ENCODE peak calls at places on chromosomes 11 and 22, in four cellular contexts. Z is cardiac muscle cell, A is nephron progenitor cell, P is A549. H is an unnamed sample.
A peak's percentile ranks its signal among the peaks of the same experiment; 100 is the strongest.

GRCh38 chr11:57597971-57598830 is 716 bp downstream of the SERPING1 start:
- DNase-seq in Z (peak; percentile 88), A (peak; percentile 91), P (no peak), H (no peak)

GRCh38 chr11:47946682-47947575 is 33.4 kb upstream of the PTPRJ start:
- DNase-seq in A (no peak), Z (peak; percentile 97), P (peak; percentile 95), H (no peak)

GRCh38 chr22:49473286-49473685 is 354.4 kb downstream of the BRD1 start:
- DNase-seq in A (no peak), Z (no peak), P (no peak), H (no peak)

GRCh38 chr11:65118097-65118837 is 766 bp upstream of the ZNHIT2 start:
- DNase-seq in P (no peak), Z (no peak), A (no peak), H (no peak)

GRCh38 chr11:130103296-130103814 is 33.7 kb downstream of the APLP2 start:
- DNase-seq in P (no peak), A (no peak), Z (peak; percentile 92), H (no peak)

GRCh38 chr11:116946414-116946813 is 109.0 kb upstream of the APOA1 start:
- DNase-seq in A (no peak), P (peak; percentile 6), Z (peak; percentile 17), H (no peak)

GRCh38 chr11:43579171-43579918 is 101.2 kb upstream of the HSD17B12 start:
- DNase-seq in A (peak; percentile 71), P (peak; percentile 67), Z (peak; percentile 41), H (peak; percentile 77)

GRCh38 chr11:69372589-69373250 is 78.8 kb downstream of the MYEOV start:
- DNase-seq in A (no peak), P (no peak), Z (no peak), H (no peak)

GRCh38 chr11:128965485-128965884 is 22.8 kb upstream of the TP53AIP1 start:
- DNase-seq in A (no peak), Z (peak; percentile 11), P (no peak), H (peak; percentile 59)

GRCh38 chr11:65907878-65908277 is 7.7 kb upstream of the FOSL1 start:
- DNase-seq in Z (no peak), A (no peak), P (no peak), H (no peak)

GRCh38 chr11:122696662-122697061 is 41.1 kb downstream of the UBASH3B start:
- DNase-seq in P (no peak), Z (no peak), A (no peak), H (peak; percentile 80)

GRCh38 chr11:75428301-75428724 is 4.7 kb downstream of the KLHL35 start:
- DNase-seq in A (no peak), Z (peak; percentile 94), P (no peak), H (peak; percentile 88)

GRCh38 chr11:118215262-118215661 is 9.5 kb downstream of the JAML start:
- DNase-seq in P (no peak), Z (no peak), A (no peak), H (no peak)

GRCh38 chr11:118610773-118611432 is 3.5 kb downstream of the PHLDB1 start:
- DNase-seq in P (peak; percentile 63), A (peak; percentile 88), Z (peak; percentile 78), H (peak; percentile 87)

GRCh38 chr11:83249445-83249844 is 36.7 kb downstream of the CCDC90B start:
- DNase-seq in A (no peak), P (no peak), Z (no peak), H (no peak)

GRCh38 chr11:123111465-123111864 is 49.5 kb upstream of the HSPA8 start:
- DNase-seq in Z (peak; percentile 62), P (peak; percentile 58), A (no peak), H (peak; percentile 81)

GRCh38 chr22:46136539-46137217 is 13.6 kb upstream of the PPARA start:
- DNase-seq in A (peak; percentile 57), P (no peak), Z (no peak), H (no peak)

GRCh38 chr11:13663631-13664071 is 4.8 kb upstream of the FAR1 start:
- DNase-seq in A (no peak), Z (peak; percentile 37), P (no peak), H (no peak)

GRCh38 chr11:83361831-83362230 is 75.7 kb upstream of the CCDC90B start:
- DNase-seq in Z (no peak), A (no peak), P (no peak), H (no peak)

GRCh38 chr11:57155400-57155799 is 26.4 kb upstream of the LRRC55 start:
- DNase-seq in Z (no peak), P (no peak), A (no peak), H (no peak)

GRCh38 chr11:125347261-125347585 is 148.8 kb downstream of the FEZ1 start:
- DNase-seq in A (no peak), Z (no peak), P (no peak), H (no peak)

GRCh38 chr22:44380716-44381500 is 68.2 kb upstream of the SHISAL1 start:
- DNase-seq in Z (no peak), P (no peak), A (no peak), H (no peak)

GRCh38 chr11:116371146-116371545 is 401.6 kb downstream of the BUD13 start:
- DNase-seq in A (no peak), Z (no peak), P (no peak), H (no peak)

GRCh38 chr11:43825217-43825816 is 55.3 kb upstream of the ALKBH3 start:
- DNase-seq in Z (peak; percentile 46), A (peak; percentile 4), P (peak; percentile 31), H (no peak)

GRCh38 chr22:34035209-34035608 is 114.9 kb upstream of the LARGE1 start:
- DNase-seq in P (no peak), A (no peak), Z (no peak), H (no peak)

GRCh38 chr22:49971232-49972162 is 10.9 kb downstream of the PIM3 start:
- DNase-seq in Z (peak; percentile 72), P (peak; percentile 84), A (peak; percentile 55), H (peak; percentile 70)

DNA sequence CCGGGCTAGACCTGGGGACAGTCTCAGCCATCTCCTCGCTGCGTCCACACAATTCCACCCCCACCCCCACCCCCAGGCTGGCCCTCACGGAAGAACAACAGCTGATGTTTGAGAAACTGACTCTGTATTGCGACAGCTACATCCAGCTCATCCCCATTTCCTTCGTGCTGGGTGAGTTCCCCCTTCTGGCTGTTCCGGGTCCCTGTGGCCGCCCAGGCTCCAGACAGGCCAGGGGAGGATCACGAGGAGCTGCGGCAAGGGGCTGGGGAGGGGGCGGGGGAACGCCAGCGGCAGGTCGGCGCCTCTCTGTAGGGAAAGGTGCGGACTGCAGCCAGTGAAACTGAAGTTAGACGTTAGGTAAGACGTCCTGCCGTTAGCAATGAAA is 4.9 kb downstream of the BEST1 start:
- DNase-seq in A (peak; percentile 52), P (peak; percentile 62), Z (peak; percentile 93), H (peak; percentile 52)
- TF ChIP-seq CTCF in A (no peak), P (no peak), Z (peak; percentile 34), H (no peak)

GRCh38 chr11:63681208-63682044 is at the start of gene RTN3:
- DNase-seq in P (peak; percentile 99), Z (peak; percentile 99), A (peak; percentile 98), H (peak; percentile 98)
- TF ChIP-seq CTCF in P (no peak), Z (peak; percentile 1), A (no peak), H (no peak)

DNA sequence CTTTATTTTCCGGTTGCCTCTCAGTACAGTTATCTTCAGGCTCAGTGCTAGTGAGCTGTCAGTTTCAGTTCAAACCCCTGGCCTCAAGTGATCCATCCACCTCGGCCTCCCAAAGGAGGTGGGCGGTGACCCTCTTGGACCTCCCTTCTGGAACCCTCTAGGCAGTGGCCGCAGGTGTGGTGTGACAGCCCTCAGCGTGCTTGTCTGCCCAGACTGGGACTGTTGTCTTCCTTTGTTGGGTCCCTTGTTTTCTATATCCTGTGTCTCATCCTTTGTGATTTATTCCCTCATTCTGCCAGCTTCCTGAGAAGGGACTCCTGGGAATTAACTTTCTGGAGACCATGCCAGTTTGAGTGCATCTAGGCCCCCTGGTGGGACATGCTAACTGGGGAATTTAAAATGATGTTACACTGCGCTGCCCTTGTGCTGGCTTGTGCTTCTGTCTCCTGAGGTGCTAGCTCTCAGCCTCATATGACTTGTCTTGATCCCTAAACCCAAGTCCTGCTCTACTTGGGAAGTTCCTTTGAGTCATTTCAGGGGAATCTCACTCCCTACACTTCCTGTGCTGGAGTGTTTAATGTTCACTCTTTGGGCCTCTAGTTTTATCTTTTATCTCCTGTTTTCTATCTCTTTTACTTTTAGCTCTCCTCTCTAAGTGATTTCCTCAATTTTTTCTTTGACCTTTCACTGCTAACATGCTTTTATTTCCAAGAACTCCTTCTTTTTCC is 19.4 kb downstream of the MED15 start:
- DNase-seq in A (no peak), Z (peak; percentile 76), P (peak; percentile 42), H (no peak)
- TF ChIP-seq CTCF in A (no peak), Z (peak; percentile 22), P (no peak), H (no peak)

GRCh38 chr22:27727673-27728451 is 73.7 kb downstream of the MN1 start:
- DNase-seq in Z (peak; percentile 14), P (no peak), A (no peak), H (no peak)
- TF ChIP-seq CTCF in Z (no peak), P (no peak), A (no peak), H (no peak)

GRCh38 chr11:112694813-112695212 is 266.4 kb upstream of the NCAM1 start:
- DNase-seq in Z (peak; percentile 11), P (peak; percentile 3), A (no peak), H (no peak)

GRCh38 chr11:112694244-112694643 is 267.0 kb upstream of the NCAM1 start:
- DNase-seq in Z (no peak), A (no peak), P (no peak), H (no peak)

GRCh38 chr11:112693781-112694180 is 267.4 kb upstream of the NCAM1 start:
- DNase-seq in Z (no peak), P (no peak), A (no peak), H (no peak)

GRCh38 chr11:112697371-112697770 is 263.8 kb upstream of the NCAM1 start:
- DNase-seq in Z (no peak), A (peak; percentile 54), P (no peak), H (no peak)

GRCh38 chr11:112697779-112698178 is 263.4 kb upstream of the NCAM1 start:
- DNase-seq in A (no peak), P (no peak), Z (no peak), H (no peak)
- TF ChIP-seq CTCF in A (no peak), P (no peak), Z (no peak), H (no peak)

H was measured in GM13976.